ENCODE peak calls at places on chromosomes 7 and 10, in eight cellular contexts. M, U, I, F, Z, L, V and B are unnamed samples.

GRCh38 chr10:128884496-128884895 is 582.5 kb upstream of the MGMT start:
- DNase-seq in U (no peak), F (no peak), V (no peak), I (no peak), M (no peak), L (no peak), Z (no peak), B (no peak)

GRCh38 chr10:127563718-127564553 is 14.8 kb downstream of the NPS start:
- DNase-seq in M (no peak), F (no peak), L (peak), I (peak), Z (no peak), V (no peak), U (peak), B (no peak)

GRCh38 chr7:100166966-100167911 is 1.2 kb downstream of the GAL3ST4 start:
- DNase-seq in I (no peak), Z (no peak), L (no peak), F (no peak), V (no peak), M (no peak), U (no peak), B (no peak)

GRCh38 chr7:101543846-101544245 is 85.2 kb downstream of the MYL10 start:
- DNase-seq in Z (no peak), I (no peak), F (no peak), M (no peak), L (peak), V (no peak), U (no peak), B (no peak)

GRCh38 chr10:13882112-13882711 is 295.4 kb downstream of the PRPF18 start:
- DNase-seq in V (no peak), I (no peak), L (peak), M (no peak), F (no peak), U (peak), Z (peak), B (no peak)

GRCh38 chr7:132575987-132576722 is at the start of gene PLXNA4:
- DNase-seq in V (no peak), L (no peak), M (no peak), I (peak), F (no peak), Z (no peak), U (peak), B (no peak)

GRCh38 chr7:132548489-132549078 is 27.7 kb downstream of the PLXNA4 start:
- DNase-seq in F (no peak), M (no peak), I (no peak), L (no peak), V (no peak), Z (no peak), U (no peak), B (no peak)

GRCh38 chr10:63267414-63268138 is 134.4 kb downstream of the NRBF2 start:
- DNase-seq in Z (peak), I (peak), F (no peak), V (no peak), U (peak), M (no peak), L (no peak), B (no peak)

GRCh38 chr7:85074-85945 is 107.1 kb upstream of the FAM20C start:
- DNase-seq in Z (no peak), V (peak), I (peak), F (no peak), M (no peak), U (no peak), L (no peak), B (no peak)

GRCh38 chr7:77531038-77531437 is 6.1 kb upstream of the PTPN12 start:
- DNase-seq in U (no peak), V (no peak), Z (no peak), F (no peak), I (no peak), L (no peak), M (no peak), B (no peak)

GRCh38 chr10:59557052-59557451 is 152.6 kb downstream of the SLC16A9 start:
- DNase-seq in V (no peak), L (no peak), U (peak), M (no peak), Z (no peak), F (no peak), I (no peak), B (no peak)

GRCh38 chr7:106772655-106773108 is 92.4 kb upstream of the PIK3CG start:
- DNase-seq in L (no peak), F (no peak), Z (no peak), V (no peak), M (no peak), U (no peak), I (no peak), B (no peak)

GRCh38 chr10:71981868-71982230 is 17.7 kb downstream of the CHST3 start:
- DNase-seq in U (no peak), Z (no peak), M (no peak), V (no peak), L (no peak), F (no peak), I (no peak), B (no peak)

GRCh38 chr7:134695321-134695860 is 48.7 kb downstream of the BPGM start:
- DNase-seq in L (no peak), M (no peak), U (no peak), V (peak), F (no peak), I (no peak), Z (no peak), B (no peak)

GRCh38 chr7:83077328-83077727 is 85.4 kb downstream of the PCLO start:
- DNase-seq in F (no peak), V (no peak), M (no peak), L (no peak), Z (no peak), I (no peak), U (no peak), B (no peak)

GRCh38 chr10:24385776-24386175 is 176.8 kb downstream of the KIAA1217 start:
- DNase-seq in Z (no peak), F (no peak), U (peak), V (no peak), I (peak), L (no peak), M (no peak), B (no peak)

GRCh38 chr7:129574487-129574886 is 37.0 kb upstream of the NRF1 start:
- DNase-seq in I (no peak), U (no peak), V (no peak), Z (peak), L (no peak), M (no peak), F (no peak), B (no peak)

GRCh38 chr10:86699991-86700840 is 31.9 kb downstream of the LDB3 start:
- DNase-seq in Z (no peak), L (peak), F (no peak), I (no peak), U (no peak), V (no peak), M (no peak), B (no peak)

GRCh38 chr7:45407730-45408406 is 166.3 kb upstream of the ADCY1 start:
- DNase-seq in F (peak), U (peak), I (no peak), V (no peak), Z (no peak), M (no peak), L (no peak), B (no peak)
- TF ChIP-seq CTCF in F (no peak), U (peak), I (no peak), V (no peak), Z (no peak), M (no peak), L (no peak), B (no peak)

GRCh38 chr10:132163278-132163765 is 23.4 kb upstream of the DPYSL4 start:
- DNase-seq in F (no peak), L (peak), V (no peak), I (no peak), U (peak), Z (no peak), M (peak), B (no peak)
- TF ChIP-seq CTCF in F (peak), L (no peak), V (no peak), I (no peak), U (peak), Z (peak), M (no peak), B (no peak)

GRCh38 chr10:115948415-115948814 is 324.6 kb downstream of the GFRA1 start:
- DNase-seq in I (no peak), L (no peak), M (no peak), Z (no peak), F (no peak), V (no peak), U (peak), B (no peak)
- TF ChIP-seq CTCF in I (peak), L (no peak), M (no peak), Z (peak), F (peak), V (peak), U (peak), B (no peak)

GRCh38 chr10:47115322-47115721 is 184.7 kb upstream of the GDF10 start:
- DNase-seq in V (no peak), I (no peak), Z (no peak), U (no peak), M (no peak), F (no peak), L (no peak), B (no peak)

GRCh38 chr10:47121336-47121735 is 178.7 kb upstream of the GDF10 start:
- DNase-seq in Z (no peak), V (no peak), F (no peak), L (no peak), I (no peak), U (no peak), M (no peak), B (no peak)

GRCh38 chr10:47116445-47116844 is 183.6 kb upstream of the GDF10 start:
- DNase-seq in L (no peak), V (no peak), U (peak), I (no peak), M (no peak), Z (peak), F (no peak), B (no peak)

GRCh38 chr10:47114680-47115186 is 185.3 kb upstream of the GDF10 start:
- DNase-seq in F (no peak), I (no peak), M (no peak), Z (no peak), L (no peak), V (no peak), U (no peak), B (no peak)

DNA sequence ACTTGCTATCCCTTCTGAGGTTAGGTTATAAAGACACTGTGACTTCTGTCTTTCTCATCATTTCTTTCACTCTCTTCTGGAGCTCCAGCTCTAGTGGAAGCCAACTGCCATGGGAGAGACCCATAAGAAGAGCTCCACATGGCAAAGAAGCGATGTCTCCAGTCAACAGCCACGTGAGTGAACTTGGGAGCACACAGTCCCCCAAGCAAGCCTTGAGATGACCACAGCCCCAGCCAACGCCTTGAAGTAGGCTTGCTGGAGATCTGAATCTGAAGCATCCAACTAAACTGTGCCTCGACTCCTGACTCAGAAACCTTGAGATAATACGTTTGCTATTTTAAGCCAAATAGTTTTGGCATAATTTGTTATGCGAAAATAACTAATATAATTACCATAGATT is 181.7 kb upstream of the GDF10 start:
- DNase-seq in L (no peak), I (no peak), M (no peak), F (no peak), V (no peak), Z (no peak), U (no peak), B (no peak)
- TF ChIP-seq CTCF in L (no peak), I (no peak), M (no peak), F (no peak), V (no peak), Z (no peak), U (no peak), B (no peak)

GRCh38 chr7:36151921-36152755 is 916 bp upstream of the EEPD1 start:
- DNase-seq in U (no peak), Z (no peak), M (no peak), I (no peak), V (no peak), F (no peak), L (no peak), B (no peak)

GRCh38 chr7:36155811-36156361 is 2.8 kb downstream of the EEPD1 start:
- DNase-seq in V (peak), L (no peak), F (peak), M (no peak), Z (no peak), U (peak), I (peak), B (no peak)

GRCh38 chr7:36152756-36153570 is at the start of gene EEPD1:
- DNase-seq in M (peak), U (peak), L (peak), F (peak), Z (peak), I (peak), V (peak), B (peak)

GRCh38 chr7:36153571-36154097 is 580 bp downstream of the EEPD1 start:
- DNase-seq in F (no peak), V (no peak), U (peak), L (peak), Z (no peak), M (peak), I (no peak), B (no peak)

DNA sequence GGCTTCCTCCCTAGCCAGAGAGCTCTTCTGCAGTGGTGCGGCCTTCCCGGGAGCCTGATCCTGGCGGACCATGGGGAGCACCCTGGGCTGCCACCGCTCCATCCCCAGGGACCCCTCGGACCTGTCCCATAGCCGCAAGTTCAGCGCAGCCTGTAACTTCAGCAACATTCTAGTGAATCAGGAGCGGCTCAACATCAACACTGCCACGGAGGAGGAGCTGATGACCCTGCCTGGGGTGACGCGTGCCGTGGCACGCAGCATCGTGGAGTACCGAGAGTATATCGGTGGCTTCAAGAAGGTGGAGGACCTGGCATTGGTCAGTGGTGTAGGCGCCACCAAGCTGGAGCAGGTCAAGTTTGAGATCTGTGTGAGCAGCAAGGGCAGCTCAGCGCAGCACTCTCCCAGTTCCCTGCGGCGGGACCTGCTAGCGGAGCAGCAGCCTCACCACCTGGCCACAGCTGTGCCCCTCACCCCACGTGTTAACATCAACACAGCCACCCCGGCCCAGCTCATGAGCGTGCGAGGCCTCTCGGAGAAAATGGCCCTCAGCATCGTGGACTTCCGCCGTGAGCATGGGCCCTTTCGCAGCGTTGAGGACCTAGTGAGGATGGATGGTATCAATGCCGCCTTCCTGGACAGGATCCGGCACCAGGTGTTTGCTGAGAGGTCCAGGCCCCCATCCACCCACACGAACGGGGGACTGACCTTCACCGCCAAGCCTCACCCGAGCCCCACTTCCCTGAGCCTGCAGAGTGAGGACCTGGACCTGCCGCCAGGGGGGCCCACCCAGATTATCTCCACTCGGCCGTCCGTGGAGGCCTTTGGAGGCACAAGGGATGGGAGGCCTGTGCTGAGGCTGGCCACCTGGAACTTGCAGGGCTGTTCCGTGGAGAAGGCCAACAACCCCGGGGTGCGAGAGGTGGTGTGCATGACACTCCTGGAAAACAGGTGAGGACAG is 1.5 kb downstream of the EEPD1 start:
- DNase-seq in Z (no peak), M (no peak), I (peak), U (peak), F (no peak), L (peak), V (no peak), B (no peak)
- TF ChIP-seq CTCF in Z (no peak), M (no peak), I (no peak), U (no peak), F (no peak), L (no peak), V (no peak), B (no peak)